ENCODE peak calls at places on chromosomes 16 and 17, in four cellular contexts. One of them, this sample, is unnamed.

GRCh38 chr16:66007717-66008116 is 358.8 kb upstream of the CDH5 start:
- DNase-seq in H1: no peak
- DNase-seq in GM12878: no peak
- DNase-seq in SK-N-SH: no peak
- DNase-seq in this sample: no peak

GRCh38 chr17:64778367-64779290 is 116.5 kb upstream of the SMURF2 start:
- DNase-seq in SK-N-SH: no peak
- DNase-seq in GM12878: no peak
- DNase-seq in H1: no peak
- DNase-seq in this sample: no peak

GRCh38 chr17:62702746-62703268 is 75.3 kb downstream of the MRC2 start:
- DNase-seq in SK-N-SH: no peak
- DNase-seq in H1: no peak
- DNase-seq in GM12878: no peak
- DNase-seq in this sample: no peak

GRCh38 chr16:31327675-31328225 is 27.2 kb upstream of the ITGAX start:
- DNase-seq in SK-N-SH: no peak
- DNase-seq in GM12878: no peak
- DNase-seq in H1: no peak
- DNase-seq in this sample: no peak

GRCh38 chr17:49996121-49996494 is 1.1 kb upstream of the DLX3 start:
- DNase-seq in GM12878: no peak
- DNase-seq in SK-N-SH: no peak
- DNase-seq in H1: no peak
- DNase-seq in this sample: no peak

GRCh38 chr16:75222271-75222783 is 3.5 kb downstream of the CTRB1 start:
- DNase-seq in GM12878: no peak
- DNase-seq in SK-N-SH: no peak
- DNase-seq in H1: no peak
- DNase-seq in this sample: no peak

GRCh38 chr16:11250786-11251524 is 5.0 kb downstream of the SOCS1 start:
- DNase-seq in SK-N-SH: no peak
- DNase-seq in GM12878: no peak
- DNase-seq in H1: no peak
- DNase-seq in this sample: no peak

GRCh38 chr16:23753908-23754593 is 775 bp upstream of the CHP2 start:
- DNase-seq in SK-N-SH: no peak
- DNase-seq in GM12878: no peak
- DNase-seq in H1: no peak
- DNase-seq in this sample: no peak

GRCh38 chr17:34025179-34025551 is 229.9 kb upstream of the CCL2 start:
- DNase-seq in H1: no peak
- DNase-seq in GM12878: no peak
- DNase-seq in SK-N-SH: no peak
- DNase-seq in this sample: no peak

GRCh38 chr16:70694088-70694487 is 8.2 kb upstream of the MTSS2 start:
- DNase-seq in H1: peak
- DNase-seq in GM12878: no peak
- DNase-seq in SK-N-SH: no peak
- DNase-seq in this sample: no peak

GRCh38 chr17:68738044-68738443 is 136.9 kb upstream of the FAM20A start:
- DNase-seq in H1: no peak
- DNase-seq in GM12878: no peak
- DNase-seq in SK-N-SH: no peak
- DNase-seq in this sample: no peak

GRCh38 chr17:34579979-34580684 is 750 bp downstream of the TMEM132E start:
- DNase-seq in SK-N-SH: peak
- DNase-seq in H1: no peak
- DNase-seq in GM12878: no peak
- DNase-seq in this sample: no peak

GRCh38 chr17:4934173-4934979 is 2.3 kb downstream of the GP1BA start:
- DNase-seq in GM12878: no peak
- DNase-seq in H1: no peak
- DNase-seq in SK-N-SH: peak
- DNase-seq in this sample: peak

GRCh38 chr16:50459681-50460080 is 88.5 kb upstream of the NKD1 start:
- DNase-seq in GM12878: no peak
- DNase-seq in SK-N-SH: no peak
- DNase-seq in H1: no peak
- DNase-seq in this sample: no peak

DNA sequence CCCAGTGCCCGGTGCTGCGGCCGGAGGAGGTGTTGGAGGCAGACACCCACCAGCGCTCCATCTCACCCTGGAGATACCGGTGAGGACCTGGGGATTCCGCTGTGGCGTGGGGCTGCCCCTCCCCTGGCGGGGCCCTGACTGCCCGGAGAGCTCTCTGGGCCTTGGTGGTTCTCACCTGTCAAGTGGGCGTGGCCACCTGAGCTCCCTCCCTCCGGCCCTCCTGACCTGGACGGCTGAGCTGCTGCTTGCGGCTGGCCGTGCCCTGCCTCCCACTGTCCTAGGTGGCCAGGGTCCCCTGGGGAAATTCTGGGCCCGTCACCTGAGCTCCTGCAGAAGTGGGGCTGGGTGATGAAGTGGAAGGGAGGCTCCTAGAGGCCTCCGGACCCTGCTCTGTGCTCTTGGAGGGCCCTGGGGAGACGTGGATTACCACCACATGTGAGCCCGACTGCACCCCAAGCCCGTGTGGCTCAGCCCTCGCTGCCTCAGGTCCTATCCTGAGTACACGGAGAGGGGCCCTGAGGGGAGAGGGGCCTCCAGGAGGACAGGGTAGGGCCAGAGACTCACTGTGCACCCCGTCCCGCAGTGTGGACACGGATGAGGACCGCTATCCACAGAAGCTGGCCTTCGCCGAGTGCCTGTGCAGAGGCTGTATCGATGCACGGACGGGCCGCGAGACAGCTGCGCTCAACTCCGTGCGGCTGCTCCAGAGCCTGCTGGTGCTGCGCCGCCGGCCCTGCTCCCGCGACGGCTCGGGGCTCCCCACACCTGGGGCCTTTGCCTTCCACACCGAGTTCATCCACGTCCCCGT is 1.1 kb downstream of the IL17C start:
- DNase-seq in GM12878: no peak
- DNase-seq in SK-N-SH: peak
- DNase-seq in H1: no peak
- DNase-seq in this sample: no peak
- TF ChIP-seq TCF12 in GM12878: no peak
- TF ChIP-seq TCF12 in SK-N-SH: no peak
- TF ChIP-seq TCF12 in H1: no peak
- TF ChIP-seq TCF12 in this sample: no peak

GRCh38 chr17:74633261-74633783 is 9.8 kb upstream of the CD300E start:
- DNase-seq in H1: no peak
- DNase-seq in SK-N-SH: no peak
- DNase-seq in GM12878: no peak
- DNase-seq in this sample: no peak
- TF ChIP-seq TCF12 in H1: peak
- TF ChIP-seq TCF12 in SK-N-SH: no peak
- TF ChIP-seq TCF12 in GM12878: no peak
- TF ChIP-seq TCF12 in this sample: no peak

DNA sequence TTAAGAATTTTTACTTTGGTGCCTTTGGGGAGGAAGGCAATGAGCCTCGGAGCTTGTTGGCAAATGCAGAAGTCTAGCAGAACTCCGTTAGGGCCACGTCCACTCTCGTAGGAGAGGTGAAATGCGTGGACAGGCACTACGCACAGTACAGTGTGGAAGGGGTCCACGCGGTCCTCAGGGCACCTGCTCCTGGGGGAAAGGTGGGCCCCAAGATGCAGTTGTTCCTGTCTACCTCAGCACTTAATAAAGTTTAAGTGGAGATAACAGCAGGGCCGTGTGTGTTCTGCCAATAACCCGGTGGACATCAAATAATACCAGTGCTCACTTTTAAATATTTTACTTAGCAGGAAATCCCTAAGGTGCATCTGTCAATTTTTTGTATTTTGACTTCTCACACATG is 1.8 kb downstream of the RAB11FIP3 start:
- DNase-seq in H1: no peak
- DNase-seq in SK-N-SH: no peak
- DNase-seq in GM12878: no peak
- DNase-seq in this sample: no peak
- TF ChIP-seq TCF12 in H1: no peak
- TF ChIP-seq TCF12 in SK-N-SH: no peak
- TF ChIP-seq TCF12 in GM12878: no peak
- TF ChIP-seq TCF12 in this sample: no peak

GRCh38 chr16:1940273-1941161 is 2.5 kb downstream of the MSRB1 start:
- DNase-seq in SK-N-SH: no peak
- DNase-seq in H1: no peak
- DNase-seq in GM12878: no peak
- DNase-seq in this sample: peak

GRCh38 chr16:1941162-1941923 is 1.7 kb downstream of the MSRB1 start:
- DNase-seq in GM12878: no peak
- DNase-seq in SK-N-SH: peak
- DNase-seq in H1: no peak
- DNase-seq in this sample: peak

GRCh38 chr16:1942810-1943726 is at the start of gene MSRB1:
- DNase-seq in SK-N-SH: peak
- DNase-seq in H1: peak
- DNase-seq in GM12878: peak
- DNase-seq in this sample: peak

GRCh38 chr16:1944612-1945199 is 1.7 kb upstream of the MSRB1 start:
- DNase-seq in SK-N-SH: no peak
- DNase-seq in GM12878: no peak
- DNase-seq in H1: no peak
- DNase-seq in this sample: no peak

GRCh38 chr16:1941924-1942809 is 832 bp downstream of the MSRB1 start:
- DNase-seq in SK-N-SH: no peak
- DNase-seq in GM12878: no peak
- DNase-seq in H1: no peak
- DNase-seq in this sample: no peak
- TF ChIP-seq TCF12 in SK-N-SH: no peak
- TF ChIP-seq TCF12 in GM12878: no peak
- TF ChIP-seq TCF12 in H1: no peak
- TF ChIP-seq TCF12 in this sample: no peak

GRCh38 chr17:32298721-32299578 is 33.3 kb downstream of the RHBDL3 start:
- DNase-seq in H1: no peak
- DNase-seq in GM12878: no peak
- DNase-seq in SK-N-SH: no peak
- DNase-seq in this sample: no peak

GRCh38 chr17:32299579-32300158 is 34.0 kb downstream of the RHBDL3 start:
- DNase-seq in SK-N-SH: no peak
- DNase-seq in GM12878: no peak
- DNase-seq in H1: no peak
- DNase-seq in this sample: no peak

GRCh38 chr17:32297424-32297823 is 31.8 kb downstream of the RHBDL3 start:
- DNase-seq in GM12878: no peak
- DNase-seq in SK-N-SH: no peak
- DNase-seq in H1: no peak
- DNase-seq in this sample: no peak

GRCh38 chr17:32298298-32298697 is 32.7 kb downstream of the RHBDL3 start:
- DNase-seq in GM12878: no peak
- DNase-seq in SK-N-SH: no peak
- DNase-seq in H1: no peak
- DNase-seq in this sample: no peak

DNA sequence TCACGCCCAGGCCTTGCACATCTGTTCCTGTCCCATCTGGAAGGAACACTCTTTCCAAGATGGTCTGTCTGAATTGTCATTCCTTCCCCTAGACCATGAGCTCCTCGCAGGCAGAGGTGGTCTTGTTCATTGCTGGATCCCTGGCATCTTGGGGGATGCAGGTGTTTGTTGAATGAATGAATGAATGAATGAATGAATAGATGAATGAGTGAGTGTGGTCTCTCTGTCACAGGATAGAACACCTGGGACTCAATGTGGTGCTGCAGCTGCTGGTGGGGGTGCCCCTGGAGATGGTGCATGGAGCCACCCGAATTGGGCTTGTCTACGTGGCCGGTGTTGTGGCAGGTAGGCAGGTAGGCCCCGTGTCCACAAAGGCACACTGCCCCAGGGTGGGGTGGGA is 32.2 kb downstream of the RHBDL3 start:
- DNase-seq in H1: no peak
- DNase-seq in GM12878: no peak
- DNase-seq in SK-N-SH: no peak
- DNase-seq in this sample: no peak
- TF ChIP-seq TCF12 in H1: no peak
- TF ChIP-seq TCF12 in GM12878: no peak
- TF ChIP-seq TCF12 in SK-N-SH: no peak
- TF ChIP-seq TCF12 in this sample: no peak

DNA sequence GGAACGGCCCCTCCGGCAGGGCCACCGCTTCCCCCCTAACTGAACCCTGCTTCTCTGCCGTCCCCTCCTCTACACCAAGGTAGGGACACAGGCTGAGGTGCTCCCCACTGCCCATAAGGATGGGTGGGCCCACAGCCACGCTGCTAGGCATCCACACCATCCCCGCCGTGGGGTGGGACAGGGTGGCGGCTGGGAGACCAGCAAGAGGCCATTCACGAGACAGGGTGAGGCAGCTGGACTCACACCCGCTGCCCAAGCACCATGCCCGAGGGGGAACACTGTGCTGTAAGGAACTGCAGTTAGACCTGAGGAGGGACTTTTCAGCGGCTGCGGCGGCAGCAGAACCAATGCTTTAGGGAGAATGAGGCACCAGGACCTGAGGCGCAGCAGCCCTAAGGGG is 47.5 kb upstream of the RRN3 start:
- DNase-seq in H1: no peak
- DNase-seq in GM12878: no peak
- DNase-seq in SK-N-SH: peak
- DNase-seq in this sample: no peak
- TF ChIP-seq TCF12 in H1: no peak
- TF ChIP-seq TCF12 in GM12878: no peak
- TF ChIP-seq TCF12 in SK-N-SH: no peak
- TF ChIP-seq TCF12 in this sample: no peak

DNA sequence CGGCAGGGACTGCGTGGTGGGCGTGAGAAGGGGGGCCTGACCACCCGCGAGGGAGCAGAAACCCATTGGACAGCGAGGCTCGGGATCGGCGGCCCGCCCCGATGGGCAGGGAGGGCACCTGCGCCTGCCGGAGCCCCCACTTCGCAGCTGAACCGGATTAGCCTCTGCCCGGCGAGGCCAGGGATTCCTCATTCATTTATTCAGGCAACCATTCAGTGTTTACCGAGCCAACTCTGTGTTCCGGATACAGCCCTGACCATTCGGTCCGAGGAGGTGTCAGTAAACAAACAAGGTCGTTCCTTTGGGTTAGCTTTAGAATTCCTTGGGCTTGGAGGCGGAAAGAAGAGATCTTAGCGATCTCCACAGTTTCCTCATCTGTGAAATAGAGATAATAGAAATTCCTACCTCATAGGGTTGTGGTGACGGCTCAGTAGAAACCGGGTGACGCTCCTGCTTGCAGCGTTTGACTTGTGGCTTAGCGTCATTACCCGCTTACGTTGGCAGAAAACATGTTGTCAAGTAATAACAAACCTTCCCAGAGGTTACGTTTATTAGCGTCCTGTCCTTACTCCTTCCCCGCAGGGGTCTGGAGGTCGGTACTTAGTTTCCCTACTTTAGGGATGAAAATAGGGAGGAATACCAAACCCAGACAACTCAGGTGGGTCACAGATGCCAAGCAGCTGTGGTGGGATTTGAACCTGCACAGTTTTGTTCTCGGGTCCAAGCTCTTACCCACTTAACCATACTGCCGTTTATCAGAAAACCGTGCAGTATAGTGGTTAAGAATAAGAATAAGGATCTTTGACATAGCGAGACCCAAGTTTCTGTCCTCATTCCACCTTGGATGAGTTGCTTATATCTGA is 893 bp downstream of the POLR3E start:
- DNase-seq in GM12878: peak
- DNase-seq in SK-N-SH: peak
- DNase-seq in H1: no peak
- DNase-seq in this sample: peak
- TF ChIP-seq TCF12 in GM12878: peak
- TF ChIP-seq TCF12 in SK-N-SH: no peak
- TF ChIP-seq TCF12 in H1: no peak
- TF ChIP-seq TCF12 in this sample: no peak